ENCODE peak calls at places on chromosomes 12 and 14, in nine cellular contexts. D, Z, Q, E, C, S, L, W and O are unnamed samples.

GRCh38 chr12:127268121-127268520 is 998.8 kb upstream of the TMEM132C start:
- DNase-seq in D (no peak), Z (no peak), Q (no peak), E (no peak), C (no peak), S (no peak), L (no peak), W (no peak), O (no peak)

GRCh38 chr12:43416981-43417380 is 135.0 kb downstream of the ADAMTS20 start:
- DNase-seq in D (no peak), Z (no peak), Q (no peak), E (no peak), C (no peak), S (no peak), L (no peak), W (no peak), O (no peak)

GRCh38 chr12:113857371-113857770 is 108.8 kb downstream of the RBM19 start:
- DNase-seq in D (no peak), Z (no peak), Q (no peak), E (no peak), C (no peak), S (no peak), L (no peak), W (no peak), O (no peak)

GRCh38 chr12:107983871-107984480 is 145.1 kb upstream of the WSCD2 start:
- DNase-seq in D (no peak), Z (peak; percentile 4), Q (no peak), E (no peak), C (no peak), S (no peak), L (no peak), W (peak; percentile 12), O (no peak)

GRCh38 chr12:19683178-19683927 is 244.1 kb downstream of the AEBP2 start:
- DNase-seq in D (no peak), Z (peak; percentile 44), Q (no peak), E (no peak), C (no peak), S (no peak), L (peak; percentile 64), W (peak; percentile 46), O (no peak)

GRCh38 chr14:51018521-51018920 is 74.2 kb upstream of the PYGL start:
- DNase-seq in D (no peak), Z (peak; percentile 49), Q (no peak), E (no peak), C (no peak), S (no peak), L (no peak), W (peak; percentile 77), O (no peak)

GRCh38 chr14:96380735-96381134 is 11.2 kb upstream of the AK7 start:
- DNase-seq in D (no peak), Z (no peak), Q (no peak), E (no peak), C (no peak), S (no peak), L (no peak), W (no peak), O (no peak)

GRCh38 chr12:132161796-132162507 is 17.7 kb downstream of the NOC4L start:
- DNase-seq in D (no peak), Z (no peak), Q (no peak), E (no peak), C (no peak), S (no peak), L (no peak), W (no peak), O (no peak)

GRCh38 chr14:20557212-20557542 is 3.7 kb downstream of the RNASE9 start:
- DNase-seq in D (no peak), Z (no peak), Q (no peak), E (no peak), C (no peak), S (no peak), L (no peak), W (no peak), O (no peak)

GRCh38 chr12:88243886-88244491 is 101.9 kb downstream of the TMTC3 start:
- DNase-seq in D (no peak), Z (peak; percentile 42), Q (no peak), E (no peak), C (no peak), S (no peak), L (no peak), W (peak; percentile 57), O (no peak)

GRCh38 chr14:90288646-90289355 is 32.4 kb downstream of the PSMC1 start:
- DNase-seq in D (no peak), Z (peak; percentile 26), Q (no peak), E (no peak), C (no peak), S (peak; percentile 15), L (no peak), W (peak; percentile 29), O (no peak)

GRCh38 chr12:91178139-91178561 is 4.5 kb downstream of the DCN start:
- DNase-seq in D (no peak), Z (peak; percentile 76), Q (no peak), E (peak; percentile 54), C (no peak), S (no peak), L (peak; percentile 73), W (peak; percentile 66), O (no peak)

GRCh38 chr14:52563120-52563519 is 10.5 kb downstream of the GPR137C start:
- DNase-seq in D (no peak), Z (peak; percentile 53), Q (no peak), E (no peak), C (no peak), S (no peak), L (peak; percentile 35), W (peak; percentile 35), O (no peak)

GRCh38 chr12:61750604-61751003 is 509.6 kb upstream of the USP15 start:
- DNase-seq in D (no peak), Z (no peak), Q (no peak), E (no peak), C (no peak), S (no peak), L (peak; percentile 20), W (peak; percentile 58), O (no peak)

GRCh38 chr14:72420749-72421452 is 473.0 kb downstream of the DPF3 start:
- DNase-seq in D (peak; percentile 23), Z (peak; percentile 61), Q (peak; percentile 62), E (peak; percentile 88), C (peak; percentile 65), S (peak; percentile 96), L (peak; percentile 61), W (peak; percentile 49), O (peak; percentile 82)

GRCh38 chr14:35952584-35952983 is 126.4 kb downstream of the BRMS1L start:
- DNase-seq in D (no peak), Z (no peak), Q (no peak), E (no peak), C (no peak), S (no peak), L (no peak), W (no peak), O (no peak)

GRCh38 chr14:89013098-89013504 is 188.7 kb downstream of the TTC8 start:
- DNase-seq in D (no peak), Z (peak; percentile 27), Q (peak; percentile 38), E (no peak), C (peak; percentile 73), S (peak; percentile 86), L (peak; percentile 41), W (no peak), O (peak; percentile 79)
- H3K4me3 ChIP-seq in D (no peak overlapping the region), Z (no peak overlapping the region), Q (no peak overlapping the region), E (no peak overlapping the region), C (no peak overlapping the region), S (peak overlapping the region; percentile 9), L (no peak overlapping the region), W (no peak overlapping the region), O (no peak overlapping the region)

GRCh38 chr12:92425152-92425551 is 277.6 kb upstream of the PLEKHG7 start:
- DNase-seq in D (no peak), Z (no peak), Q (no peak), E (no peak), C (no peak), S (no peak), L (no peak), W (no peak), O (no peak)
- TF ChIP-seq CTCF in D (no peak), Z (no peak), Q (no peak), E (no peak), C (no peak), S (no peak), L (no peak), W (no peak), O (no peak)

GRCh38 chr12:53181935-53182334 is 1.2 kb upstream of the CSAD start:
- DNase-seq in D (no peak), Z (no peak), Q (no peak), E (no peak), C (peak; percentile 21), S (no peak), L (no peak), W (no peak), O (no peak)

GRCh38 chr12:53184828-53185227 is 4.1 kb upstream of the CSAD start:
- DNase-seq in D (no peak), Z (no peak), Q (no peak), E (no peak), C (no peak), S (no peak), L (no peak), W (no peak), O (no peak)

GRCh38 chr12:53180270-53180930 is at the start of the genes CSAD and ZNF740:
- DNase-seq in D (peak; percentile 96), Z (peak; percentile 95), Q (peak; percentile 97), E (peak; percentile 97), C (peak; percentile 97), S (peak; percentile 98), L (peak; percentile 97), W (peak; percentile 97), O (peak; percentile 99)

GRCh38 chr12:53180931-53181645 is 363 bp upstream of the CSAD start:
- DNase-seq in D (peak; percentile 65), Z (peak; percentile 67), Q (peak; percentile 70), E (peak; percentile 85), C (peak; percentile 96), S (peak; percentile 84), L (peak; percentile 80), W (peak; percentile 64), O (peak; percentile 84)

DNA sequence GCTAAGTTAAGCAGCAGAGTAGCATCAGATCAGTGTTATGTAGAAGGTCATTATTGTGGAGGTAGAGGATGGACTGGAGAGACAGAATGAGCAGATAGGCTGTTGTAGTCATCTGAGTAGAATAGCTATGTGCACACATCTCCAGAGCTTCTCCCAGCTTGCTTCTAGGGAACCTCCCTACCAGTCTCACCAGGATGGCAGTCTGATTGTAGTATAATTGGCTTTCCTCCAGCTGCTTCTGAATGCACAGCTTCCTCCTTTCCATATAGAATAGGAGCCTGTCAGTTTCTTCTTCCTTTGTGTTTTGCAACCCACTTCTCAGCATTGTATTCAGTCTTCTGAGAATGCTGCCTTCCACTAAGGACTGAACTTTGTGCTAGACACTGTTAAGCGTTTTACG is 2.1 kb upstream of the CSAD start:
- DNase-seq in D (no peak), Z (no peak), Q (no peak), E (no peak), C (no peak), S (no peak), L (no peak), W (no peak), O (no peak)
- H3K4me3 ChIP-seq in D (peak overlapping the region; percentile 5), Z (peak overlapping the region; percentile 81), Q (no peak overlapping the region), E (no peak overlapping the region), C (no peak overlapping the region), S (no peak overlapping the region), L (no peak overlapping the region), W (no peak overlapping the region), O (no peak overlapping the region)

GRCh38 chr14:94126419-94126677 is 3.1 kb downstream of the IFI27L2 start:
- DNase-seq in D (no peak), Z (no peak), Q (no peak), E (no peak), C (no peak), S (no peak), L (no peak), W (no peak), O (no peak)
- TF ChIP-seq CTCF in D (no peak), Z (no peak), Q (no peak), E (no peak), C (no peak), S (no peak), L (no peak), W (no peak), O (no peak)